ENCODE peak calls at places on chromosomes 12 and 14, in ten cellular contexts. One of them, this sample, is unnamed.
A peak's percentile ranks its signal among the peaks of the same experiment; 100 is the strongest.

GRCh38 chr12:32312049-32312670 is 87.2 kb upstream of the FGD4 start:
- DNase-seq in sigmoid colon: no peak
- DNase-seq in fibroblast of pulmonary artery: peak; percentile 87
- DNase-seq in AG09309: peak; percentile 55
- DNase-seq in keratinocyte: no peak
- DNase-seq in fibroblast of lung: peak; percentile 66
- DNase-seq in CD8-positive, alpha-beta T cell: no peak
- DNase-seq in endodermal cell: no peak
- DNase-seq in heart right ventricle: no peak
- DNase-seq in choroid plexus epithelial cell: peak; percentile 86
- DNase-seq in this sample: no peak

GRCh38 chr14:61940669-61941420 is 178.6 kb downstream of the SNAPC1 start:
- DNase-seq in AG09309: no peak
- DNase-seq in fibroblast of pulmonary artery: no peak
- DNase-seq in endodermal cell: no peak
- DNase-seq in sigmoid colon: no peak
- DNase-seq in heart right ventricle: no peak
- DNase-seq in choroid plexus epithelial cell: no peak
- DNase-seq in keratinocyte: no peak
- DNase-seq in fibroblast of lung: peak; percentile 32
- DNase-seq in CD8-positive, alpha-beta T cell: no peak
- DNase-seq in this sample: no peak

GRCh38 chr12:41531147-41531829 is 343.2 kb downstream of the PDZRN4 start:
- DNase-seq in keratinocyte: no peak
- DNase-seq in fibroblast of lung: no peak
- DNase-seq in AG09309: no peak
- DNase-seq in heart right ventricle: peak; percentile 66
- DNase-seq in fibroblast of pulmonary artery: peak; percentile 25
- DNase-seq in CD8-positive, alpha-beta T cell: no peak
- DNase-seq in choroid plexus epithelial cell: no peak
- DNase-seq in endodermal cell: no peak
- DNase-seq in sigmoid colon: peak; percentile 93
- DNase-seq in this sample: no peak

GRCh38 chr12:55736780-55737580 is 5.9 kb upstream of the GDF11 start:
- DNase-seq in fibroblast of pulmonary artery: peak; percentile 81
- DNase-seq in choroid plexus epithelial cell: peak; percentile 84
- DNase-seq in CD8-positive, alpha-beta T cell: peak; percentile 63
- DNase-seq in heart right ventricle: peak; percentile 72
- DNase-seq in fibroblast of lung: peak; percentile 55
- DNase-seq in sigmoid colon: peak; percentile 83
- DNase-seq in AG09309: no peak
- DNase-seq in keratinocyte: peak; percentile 71
- DNase-seq in endodermal cell: peak; percentile 100
- DNase-seq in this sample: peak; percentile 34

GRCh38 chr12:12979731-12980259 is 20.3 kb downstream of the HEBP1 start:
- DNase-seq in choroid plexus epithelial cell: peak; percentile 97
- DNase-seq in keratinocyte: no peak
- DNase-seq in fibroblast of lung: peak; percentile 96
- DNase-seq in AG09309: peak; percentile 90
- DNase-seq in endodermal cell: no peak
- DNase-seq in fibroblast of pulmonary artery: peak; percentile 98
- DNase-seq in CD8-positive, alpha-beta T cell: no peak
- DNase-seq in heart right ventricle: peak; percentile 15
- DNase-seq in sigmoid colon: no peak
- DNase-seq in this sample: no peak

GRCh38 chr12:12016284-12017100 is 54.2 kb upstream of the BCL2L14 start:
- DNase-seq in heart right ventricle: no peak
- DNase-seq in fibroblast of lung: peak; percentile 39
- DNase-seq in AG09309: no peak
- DNase-seq in fibroblast of pulmonary artery: peak; percentile 6
- DNase-seq in keratinocyte: no peak
- DNase-seq in choroid plexus epithelial cell: no peak
- DNase-seq in endodermal cell: peak; percentile 39
- DNase-seq in CD8-positive, alpha-beta T cell: no peak
- DNase-seq in sigmoid colon: no peak
- DNase-seq in this sample: no peak

GRCh38 chr12:46523863-46524770 is 151.5 kb upstream of the SLC38A2 start:
- DNase-seq in sigmoid colon: no peak
- DNase-seq in choroid plexus epithelial cell: peak; percentile 84
- DNase-seq in heart right ventricle: no peak
- DNase-seq in fibroblast of lung: peak; percentile 99
- DNase-seq in AG09309: peak; percentile 80
- DNase-seq in keratinocyte: peak; percentile 69
- DNase-seq in endodermal cell: no peak
- DNase-seq in CD8-positive, alpha-beta T cell: peak; percentile 35
- DNase-seq in fibroblast of pulmonary artery: peak; percentile 87
- DNase-seq in this sample: peak; percentile 55

GRCh38 chr12:111733340-111733739 is 33.4 kb upstream of the ALDH2 start:
- DNase-seq in heart right ventricle: no peak
- DNase-seq in fibroblast of lung: no peak
- DNase-seq in AG09309: no peak
- DNase-seq in keratinocyte: no peak
- DNase-seq in endodermal cell: no peak
- DNase-seq in choroid plexus epithelial cell: no peak
- DNase-seq in fibroblast of pulmonary artery: no peak
- DNase-seq in sigmoid colon: no peak
- DNase-seq in CD8-positive, alpha-beta T cell: no peak
- DNase-seq in this sample: no peak

GRCh38 chr12:22850185-22850584 is 225.2 kb downstream of the ETNK1 start:
- DNase-seq in endodermal cell: no peak
- DNase-seq in AG09309: no peak
- DNase-seq in CD8-positive, alpha-beta T cell: no peak
- DNase-seq in sigmoid colon: no peak
- DNase-seq in fibroblast of lung: no peak
- DNase-seq in choroid plexus epithelial cell: no peak
- DNase-seq in heart right ventricle: no peak
- DNase-seq in fibroblast of pulmonary artery: no peak
- DNase-seq in keratinocyte: no peak
- DNase-seq in this sample: no peak

GRCh38 chr14:95217391-95217900 is 60.1 kb upstream of the DICER1 start:
- DNase-seq in AG09309: no peak
- DNase-seq in sigmoid colon: no peak
- DNase-seq in keratinocyte: no peak
- DNase-seq in endodermal cell: peak; percentile 70
- DNase-seq in heart right ventricle: no peak
- DNase-seq in fibroblast of lung: peak; percentile 14
- DNase-seq in choroid plexus epithelial cell: peak; percentile 44
- DNase-seq in CD8-positive, alpha-beta T cell: no peak
- DNase-seq in fibroblast of pulmonary artery: no peak
- DNase-seq in this sample: no peak

GRCh38 chr12:97640826-97641225 is 178.2 kb downstream of the RMST start:
- DNase-seq in fibroblast of lung: no peak
- DNase-seq in sigmoid colon: no peak
- DNase-seq in choroid plexus epithelial cell: no peak
- DNase-seq in AG09309: no peak
- DNase-seq in CD8-positive, alpha-beta T cell: no peak
- DNase-seq in endodermal cell: no peak
- DNase-seq in fibroblast of pulmonary artery: no peak
- DNase-seq in keratinocyte: no peak
- DNase-seq in heart right ventricle: no peak
- DNase-seq in this sample: no peak

GRCh38 chr12:97637770-97638169 is 175.2 kb downstream of the RMST start:
- DNase-seq in fibroblast of pulmonary artery: no peak
- DNase-seq in sigmoid colon: no peak
- DNase-seq in keratinocyte: no peak
- DNase-seq in CD8-positive, alpha-beta T cell: no peak
- DNase-seq in fibroblast of lung: no peak
- DNase-seq in endodermal cell: no peak
- DNase-seq in heart right ventricle: no peak
- DNase-seq in AG09309: no peak
- DNase-seq in choroid plexus epithelial cell: no peak
- DNase-seq in this sample: no peak

GRCh38 chr12:97639702-97640101 is 177.1 kb downstream of the RMST start:
- DNase-seq in heart right ventricle: no peak
- DNase-seq in endodermal cell: no peak
- DNase-seq in CD8-positive, alpha-beta T cell: no peak
- DNase-seq in sigmoid colon: no peak
- DNase-seq in fibroblast of pulmonary artery: no peak
- DNase-seq in AG09309: no peak
- DNase-seq in keratinocyte: no peak
- DNase-seq in fibroblast of lung: peak; percentile 47
- DNase-seq in choroid plexus epithelial cell: no peak
- DNase-seq in this sample: no peak

GRCh38 chr12:97643961-97644360 is 181.4 kb downstream of the RMST start:
- DNase-seq in fibroblast of lung: no peak
- DNase-seq in CD8-positive, alpha-beta T cell: no peak
- DNase-seq in keratinocyte: no peak
- DNase-seq in heart right ventricle: no peak
- DNase-seq in endodermal cell: no peak
- DNase-seq in choroid plexus epithelial cell: no peak
- DNase-seq in sigmoid colon: no peak
- DNase-seq in fibroblast of pulmonary artery: no peak
- DNase-seq in AG09309: no peak
- DNase-seq in this sample: no peak

DNA sequence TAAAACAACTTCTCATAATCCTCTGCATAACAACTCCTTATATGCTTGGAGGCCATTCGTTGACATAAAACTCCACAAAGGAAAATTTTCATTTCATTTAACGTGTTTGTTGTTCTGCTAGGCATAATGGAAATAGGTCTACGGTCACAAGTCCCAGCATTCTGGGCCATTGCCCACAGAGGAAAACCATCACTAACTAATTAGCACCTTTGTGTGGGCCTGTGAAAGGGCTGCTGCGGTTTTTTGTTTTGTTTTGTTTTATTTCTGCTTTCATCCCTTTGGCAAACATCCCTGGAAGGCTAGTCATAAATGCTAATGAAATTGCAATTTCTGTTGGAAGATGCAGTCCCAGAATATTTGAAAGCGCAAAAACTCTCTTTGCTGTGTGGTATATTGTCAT is 180.3 kb downstream of the RMST start:
- DNase-seq in CD8-positive, alpha-beta T cell: no peak
- DNase-seq in fibroblast of lung: no peak
- DNase-seq in sigmoid colon: no peak
- DNase-seq in endodermal cell: no peak
- DNase-seq in fibroblast of pulmonary artery: no peak
- DNase-seq in heart right ventricle: no peak
- DNase-seq in AG09309: no peak
- DNase-seq in keratinocyte: no peak
- DNase-seq in choroid plexus epithelial cell: no peak
- DNase-seq in this sample: no peak
- H3K4me3 ChIP-seq in CD8-positive, alpha-beta T cell: no peak overlapping the region
- H3K4me3 ChIP-seq in fibroblast of lung: no peak overlapping the region
- H3K4me3 ChIP-seq in sigmoid colon: no peak overlapping the region
- H3K4me3 ChIP-seq in endodermal cell: no peak overlapping the region
- H3K4me3 ChIP-seq in fibroblast of pulmonary artery: no peak overlapping the region
- H3K4me3 ChIP-seq in heart right ventricle: no peak overlapping the region
- H3K4me3 ChIP-seq in AG09309: no peak overlapping the region
- H3K4me3 ChIP-seq in keratinocyte: no peak overlapping the region
- H3K4me3 ChIP-seq in choroid plexus epithelial cell: no peak overlapping the region
- H3K4me3 ChIP-seq in this sample: no peak overlapping the region

GRCh38 chr12:52496590-52497071 is 3.6 kb upstream of the KRT6A start:
- DNase-seq in endodermal cell: peak; percentile 97
- DNase-seq in fibroblast of lung: peak; percentile 81
- DNase-seq in CD8-positive, alpha-beta T cell: no peak
- DNase-seq in keratinocyte: peak; percentile 96
- DNase-seq in sigmoid colon: no peak
- DNase-seq in fibroblast of pulmonary artery: peak; percentile 75
- DNase-seq in AG09309: no peak
- DNase-seq in choroid plexus epithelial cell: peak; percentile 76
- DNase-seq in heart right ventricle: no peak
- DNase-seq in this sample: no peak
- H3K4me3 ChIP-seq in endodermal cell: peak overlapping the region; percentile 27
- H3K4me3 ChIP-seq in fibroblast of lung: no peak overlapping the region
- H3K4me3 ChIP-seq in CD8-positive, alpha-beta T cell: no peak overlapping the region
- H3K4me3 ChIP-seq in keratinocyte: no peak overlapping the region
- H3K4me3 ChIP-seq in sigmoid colon: no peak overlapping the region
- H3K4me3 ChIP-seq in fibroblast of pulmonary artery: no peak overlapping the region
- H3K4me3 ChIP-seq in AG09309: no peak overlapping the region
- H3K4me3 ChIP-seq in choroid plexus epithelial cell: no peak overlapping the region
- H3K4me3 ChIP-seq in heart right ventricle: no peak overlapping the region
- H3K4me3 ChIP-seq in this sample: no peak overlapping the region

GRCh38 chr12:89862511-89863331 is 154.1 kb upstream of the ATP2B1 start:
- DNase-seq in heart right ventricle: peak; percentile 58
- DNase-seq in CD8-positive, alpha-beta T cell: peak; percentile 50
- DNase-seq in fibroblast of lung: no peak
- DNase-seq in AG09309: no peak
- DNase-seq in endodermal cell: no peak
- DNase-seq in sigmoid colon: no peak
- DNase-seq in keratinocyte: no peak
- DNase-seq in fibroblast of pulmonary artery: no peak
- DNase-seq in choroid plexus epithelial cell: peak; percentile 36
- DNase-seq in this sample: peak; percentile 75
- H3K4me3 ChIP-seq in heart right ventricle: no peak overlapping the region
- H3K4me3 ChIP-seq in CD8-positive, alpha-beta T cell: peak overlapping the region; percentile 46
- H3K4me3 ChIP-seq in fibroblast of lung: no peak overlapping the region
- H3K4me3 ChIP-seq in AG09309: no peak overlapping the region
- H3K4me3 ChIP-seq in endodermal cell: no peak overlapping the region
- H3K4me3 ChIP-seq in sigmoid colon: no peak overlapping the region
- H3K4me3 ChIP-seq in keratinocyte: no peak overlapping the region
- H3K4me3 ChIP-seq in fibroblast of pulmonary artery: no peak overlapping the region
- H3K4me3 ChIP-seq in choroid plexus epithelial cell: no peak overlapping the region
- H3K4me3 ChIP-seq in this sample: peak overlapping the region; percentile 39

GRCh38 chr14:100065161-100065871 is at the start of gene EVL:
- DNase-seq in fibroblast of lung: no peak
- DNase-seq in sigmoid colon: no peak
- DNase-seq in choroid plexus epithelial cell: no peak
- DNase-seq in AG09309: no peak
- DNase-seq in fibroblast of pulmonary artery: no peak
- DNase-seq in endodermal cell: no peak
- DNase-seq in CD8-positive, alpha-beta T cell: peak; percentile 86
- DNase-seq in heart right ventricle: no peak
- DNase-seq in keratinocyte: no peak
- DNase-seq in this sample: peak; percentile 80

GRCh38 chr14:100067971-100068959 is 3.0 kb downstream of the EVL start:
- DNase-seq in heart right ventricle: peak; percentile 28
- DNase-seq in AG09309: no peak
- DNase-seq in keratinocyte: peak; percentile 54
- DNase-seq in fibroblast of lung: peak; percentile 65
- DNase-seq in sigmoid colon: no peak
- DNase-seq in fibroblast of pulmonary artery: peak; percentile 40
- DNase-seq in choroid plexus epithelial cell: peak; percentile 57
- DNase-seq in CD8-positive, alpha-beta T cell: peak; percentile 88
- DNase-seq in endodermal cell: no peak
- DNase-seq in this sample: peak; percentile 90

GRCh38 chr14:100067481-100067880 is 2.3 kb downstream of the EVL start:
- DNase-seq in fibroblast of lung: no peak
- DNase-seq in choroid plexus epithelial cell: no peak
- DNase-seq in AG09309: no peak
- DNase-seq in sigmoid colon: no peak
- DNase-seq in heart right ventricle: no peak
- DNase-seq in CD8-positive, alpha-beta T cell: no peak
- DNase-seq in endodermal cell: no peak
- DNase-seq in fibroblast of pulmonary artery: no peak
- DNase-seq in keratinocyte: no peak
- DNase-seq in this sample: no peak

GRCh38 chr14:100065942-100066574 is 836 bp downstream of the EVL start:
- DNase-seq in heart right ventricle: no peak
- DNase-seq in fibroblast of pulmonary artery: no peak
- DNase-seq in CD8-positive, alpha-beta T cell: peak; percentile 84
- DNase-seq in fibroblast of lung: no peak
- DNase-seq in choroid plexus epithelial cell: no peak
- DNase-seq in keratinocyte: no peak
- DNase-seq in AG09309: peak; percentile 63
- DNase-seq in sigmoid colon: no peak
- DNase-seq in endodermal cell: no peak
- DNase-seq in this sample: peak; percentile 87

DNA sequence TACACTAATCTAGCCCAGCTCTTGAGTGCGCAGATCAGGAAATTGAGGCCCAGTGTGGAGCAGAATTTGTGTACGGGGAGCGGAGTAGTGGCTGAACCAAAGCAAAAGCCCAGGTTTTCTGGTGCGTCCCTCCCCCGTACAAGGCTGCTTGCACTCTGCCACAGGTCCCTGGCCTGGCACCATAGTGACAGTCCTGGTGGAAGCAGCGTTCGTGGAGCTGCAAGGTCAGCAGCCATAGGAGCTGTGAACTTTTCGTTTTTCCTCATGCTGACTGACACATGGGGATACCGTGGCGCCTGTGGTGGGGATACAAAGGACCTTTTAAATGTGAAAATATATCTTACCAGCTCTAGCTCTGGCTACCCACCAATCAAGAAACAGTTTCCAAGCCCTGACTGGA is 1.8 kb downstream of the EVL start:
- DNase-seq in keratinocyte: no peak
- DNase-seq in fibroblast of pulmonary artery: no peak
- DNase-seq in choroid plexus epithelial cell: no peak
- DNase-seq in sigmoid colon: no peak
- DNase-seq in heart right ventricle: no peak
- DNase-seq in fibroblast of lung: no peak
- DNase-seq in AG09309: no peak
- DNase-seq in endodermal cell: no peak
- DNase-seq in CD8-positive, alpha-beta T cell: no peak
- DNase-seq in this sample: no peak
- H3K4me3 ChIP-seq in keratinocyte: no peak overlapping the region
- H3K4me3 ChIP-seq in fibroblast of pulmonary artery: no peak overlapping the region
- H3K4me3 ChIP-seq in choroid plexus epithelial cell: no peak overlapping the region
- H3K4me3 ChIP-seq in sigmoid colon: no peak overlapping the region
- H3K4me3 ChIP-seq in heart right ventricle: no peak overlapping the region
- H3K4me3 ChIP-seq in fibroblast of lung: no peak overlapping the region
- H3K4me3 ChIP-seq in AG09309: no peak overlapping the region
- H3K4me3 ChIP-seq in endodermal cell: no peak overlapping the region
- H3K4me3 ChIP-seq in CD8-positive, alpha-beta T cell: peak overlapping the region; percentile 59
- H3K4me3 ChIP-seq in this sample: peak overlapping the region; percentile 100